ENCODE peak calls at places on chromosome 3, in nine cellular contexts. L, N, W, T, S, X, C, G and E are unnamed samples.

GRCh38 chr3:77320514-77320913 is 280.6 kb downstream of the ROBO2 start:
- DNase-seq in T (peak; percentile 22), C (peak; percentile 33), X (peak; percentile 69), G (no peak), N (no peak), L (no peak), W (no peak), S (no peak), E (peak; percentile 31)

GRCh38 chr3:109806929-109807328 is 469.6 kb upstream of the DPPA4 start:
- DNase-seq in T (no peak), S (no peak), G (no peak), C (no peak), N (no peak), L (no peak), X (peak; percentile 77), W (no peak), E (no peak)

GRCh38 chr3:53328750-53329149 is 18.6 kb downstream of the DCP1A start:
- DNase-seq in G (no peak), L (no peak), C (peak; percentile 16), W (no peak), S (no peak), N (no peak), T (no peak), X (no peak), E (no peak)

GRCh38 chr3:16243706-16244490 is 20.8 kb downstream of the DPH3 start:
- DNase-seq in X (peak; percentile 79), W (no peak), G (peak; percentile 25), N (no peak), C (no peak), L (no peak), T (peak; percentile 9), S (no peak), E (no peak)

GRCh38 chr3:27596920-27597319 is 112.7 kb upstream of the SLC4A7 start:
- DNase-seq in G (no peak), T (peak; percentile 56), L (no peak), N (no peak), C (no peak), X (peak; percentile 31), W (no peak), S (no peak), E (no peak)

GRCh38 chr3:67090472-67090871 is 92.4 kb downstream of the KBTBD8 start:
- DNase-seq in S (no peak), C (no peak), W (no peak), L (no peak), X (peak; percentile 8), T (peak; percentile 84), G (no peak), N (no peak), E (no peak)

GRCh38 chr3:161893972-161894371 is 397.4 kb downstream of the OTOL1 start:
- DNase-seq in S (no peak), X (peak; percentile 35), L (no peak), C (peak; percentile 70), N (no peak), G (no peak), T (no peak), W (no peak), E (no peak)

GRCh38 chr3:33940149-33940548 is 141.7 kb downstream of the PDCD6IP start:
- DNase-seq in X (peak; percentile 36), N (no peak), G (no peak), W (no peak), L (no peak), C (no peak), S (no peak), T (no peak), E (no peak)

GRCh38 chr3:122754867-122755835 is 38.5 kb downstream of the HSPBAP1 start:
- DNase-seq in X (peak; percentile 85), L (peak; percentile 33), C (no peak), T (peak; percentile 36), G (no peak), W (no peak), N (peak; percentile 31), S (no peak), E (peak; percentile 72)

GRCh38 chr3:108126348-108126747 is 35.5 kb upstream of the CD47 start:
- DNase-seq in X (no peak), W (no peak), S (no peak), N (no peak), L (no peak), T (no peak), C (no peak), G (no peak), E (no peak)

GRCh38 chr3:184031187-184031792 is at the start of gene HTR3D:
- DNase-seq in W (no peak), X (no peak), G (no peak), L (no peak), N (no peak), T (no peak), S (no peak), C (no peak), E (no peak)

GRCh38 chr3:71726106-71726505 is 904 bp upstream of the EIF4E3 start:
- DNase-seq in G (no peak), S (no peak), C (no peak), N (no peak), X (no peak), T (no peak), L (no peak), W (peak; percentile 26), E (no peak)

GRCh38 chr3:106711650-106712049 is 665.6 kb upstream of the CCDC54 start:
- DNase-seq in C (no peak), S (no peak), X (no peak), N (no peak), W (no peak), G (no peak), L (no peak), T (no peak), E (no peak)

GRCh38 chr3:142724682-142725351 is 983 bp downstream of the TRPC1 start:
- DNase-seq in S (peak; percentile 29), N (peak; percentile 63), L (no peak), G (peak; percentile 39), X (peak; percentile 28), C (no peak), W (peak; percentile 15), T (peak; percentile 50), E (peak; percentile 61)

GRCh38 chr3:72133329-72134011 is 348.5 kb upstream of the PROK2 start:
- DNase-seq in X (no peak), L (no peak), G (no peak), W (no peak), S (no peak), C (no peak), N (no peak), T (no peak), E (no peak)

GRCh38 chr3:169998668-169999131 is 32.1 kb downstream of the SEC62 start:
- DNase-seq in N (no peak), X (peak; percentile 62), L (no peak), G (no peak), T (no peak), S (no peak), W (no peak), C (peak; percentile 85), E (no peak)

GRCh38 chr3:97388774-97389173 is 375.8 kb upstream of the ARL6 start:
- DNase-seq in G (no peak), L (no peak), T (no peak), X (no peak), N (no peak), W (no peak), S (no peak), C (no peak), E (no peak)

GRCh38 chr3:196772897-196773296 is 33.2 kb downstream of the PAK2 start:
- DNase-seq in W (no peak), T (no peak), N (no peak), X (no peak), G (no peak), C (no peak), L (no peak), S (no peak), E (no peak)
- H3K27ac ChIP-seq in W (no peak overlapping the region), T (no peak overlapping the region), N (no peak overlapping the region), X (no peak overlapping the region), G (no peak overlapping the region), C (no peak overlapping the region), L (no peak overlapping the region), S (no peak overlapping the region), E (no peak overlapping the region)

DNA sequence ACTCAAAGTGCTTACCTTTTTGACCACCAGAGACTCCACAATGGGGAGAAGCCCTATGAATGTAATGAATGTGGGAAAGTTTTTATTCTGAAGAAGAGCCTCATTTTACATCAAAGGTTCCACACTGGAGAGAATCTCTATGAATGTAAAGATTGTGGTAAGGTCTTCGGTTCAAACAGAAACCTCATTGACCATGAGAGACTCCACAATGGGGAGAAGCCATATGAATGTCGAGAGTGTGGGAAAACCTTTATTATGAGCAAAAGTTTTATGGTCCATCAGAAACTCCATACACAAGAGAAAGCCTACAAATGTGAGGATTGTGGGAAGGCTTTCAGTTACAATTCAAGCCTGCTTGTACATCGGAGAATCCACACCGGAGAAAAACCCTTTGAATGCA is 5.5 kb upstream of the ZNF35 start:
- DNase-seq in G (no peak), L (no peak), N (no peak), S (no peak), T (no peak), X (no peak), W (no peak), C (no peak), E (no peak)
- H3K9me3 ChIP-seq in G (peaks cover 82% of the 10 kb centered on the region), L (peaks cover 40% of the 10 kb centered on the region), N (peaks cover 23% of the 10 kb centered on the region), S (peaks cover 18% of the 10 kb centered on the region), T (peaks cover 17% of the 10 kb centered on the region), X (peaks cover 41% of the 10 kb centered on the region), W (peaks cover 49% of the 10 kb centered on the region), C (peaks cover 14% of the 10 kb centered on the region), E (peaks cover 4% of the 10 kb centered on the region)

DNA sequence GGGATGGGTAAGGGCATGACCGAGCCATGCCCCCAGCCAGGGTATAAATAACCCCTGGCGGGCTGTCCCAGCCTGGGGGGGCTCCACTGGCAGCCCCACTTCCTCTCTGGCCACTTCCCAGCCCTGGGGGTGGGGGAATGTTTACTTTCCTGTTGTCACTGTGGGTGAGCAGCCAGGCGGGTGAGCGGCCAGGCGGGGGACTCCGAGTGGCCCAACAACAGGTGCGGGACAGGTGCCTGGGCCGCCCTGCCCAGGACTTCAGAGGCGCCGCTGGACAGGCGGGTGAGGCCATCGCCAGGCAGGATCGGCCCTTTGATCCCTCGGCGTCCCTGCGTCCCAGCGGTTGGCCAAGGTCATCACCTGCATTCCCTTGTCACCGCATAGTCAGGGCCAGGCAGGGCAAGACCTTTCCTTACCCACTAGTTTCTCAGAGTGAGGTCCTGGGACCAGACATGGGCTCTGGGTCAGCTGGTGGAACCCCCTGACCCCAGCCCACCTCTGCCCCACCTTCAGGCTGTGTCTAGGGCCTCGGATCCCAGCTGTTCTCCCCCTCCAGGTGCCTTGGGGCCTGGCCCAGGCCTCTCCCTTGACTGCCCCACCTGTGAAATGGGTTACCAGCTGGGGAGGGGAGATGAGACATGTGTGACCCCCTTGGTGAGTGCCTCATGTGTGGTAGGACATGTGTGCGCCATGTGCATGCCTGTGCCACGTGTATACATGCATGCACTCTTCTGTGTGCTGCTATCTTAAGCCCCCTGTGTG is 16.6 kb downstream of the SEMA3F start:
- DNase-seq in W (peak; percentile 60), X (no peak), C (no peak), G (no peak), L (no peak), N (no peak), T (no peak), S (no peak), E (no peak)
- H3K27ac ChIP-seq in W (peak overlapping the region; percentile 48), X (peak overlapping the region; percentile 96), C (no peak overlapping the region), G (peak overlapping the region; percentile 88), L (no peak overlapping the region), N (no peak overlapping the region), T (peak overlapping the region; percentile 99), S (peak overlapping the region; percentile 74), E (no peak overlapping the region)

DNA sequence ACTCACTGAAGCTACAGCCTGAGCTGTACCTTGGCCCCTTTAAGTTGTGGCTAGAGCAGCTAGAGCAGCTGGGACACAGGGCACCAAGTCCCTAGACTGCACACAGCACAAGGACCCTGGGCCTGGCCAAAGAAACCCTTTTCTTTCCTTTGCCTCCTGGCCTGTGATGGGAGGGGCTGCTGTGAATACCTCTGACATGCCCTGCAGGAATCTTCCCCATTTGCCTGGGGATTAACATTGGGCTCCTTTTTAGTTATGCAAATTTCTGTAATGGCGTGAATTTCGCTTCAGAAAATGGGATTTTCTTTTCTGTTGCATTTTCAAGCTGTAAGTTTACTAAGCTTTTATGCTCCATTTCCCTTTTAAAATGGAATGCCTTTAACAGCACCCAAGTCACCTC is 611.2 kb upstream of the ARPP21 start:
- DNase-seq in X (no peak), N (no peak), L (no peak), T (no peak), S (no peak), G (no peak), W (no peak), C (no peak), E (no peak)
- H3K9me3 ChIP-seq in X (peaks cover 34% of the 10 kb centered on the region), N (peaks cover 5% of the 10 kb centered on the region), L (no peaks in the 10 kb centered on the region), T (peaks cover 2% of the 10 kb centered on the region), S (peaks cover 15% of the 10 kb centered on the region), G (peaks cover 40% of the 10 kb centered on the region), W (peaks cover 7% of the 10 kb centered on the region), C (peaks cover 7% of the 10 kb centered on the region), E (peaks cover 3% of the 10 kb centered on the region)